ENCODE peak calls at places on chromosome 10, in nine cellular contexts. I, S, A, R, W, N, Z, U and X are unnamed samples.

GRCh38 chr10:116470768-116471415 is 43.2 kb downstream of the PNLIPRP3 start:
- DNase-seq in I (peak), S (peak), A (peak), R (peak), W (no peak), N (no peak), Z (peak), U (peak), X (peak)

GRCh38 chr10:5560142-5560843 is 35.5 kb downstream of the CALML3 start:
- DNase-seq in I (no peak), S (peak), A (no peak), R (no peak), W (no peak), N (no peak), Z (no peak), U (no peak), X (no peak)

GRCh38 chr10:26516540-26517101 is 78.5 kb downstream of the APBB1IP start:
- DNase-seq in I (no peak), S (no peak), A (no peak), R (peak), W (no peak), N (no peak), Z (peak), U (no peak), X (no peak)

GRCh38 chr10:5293691-5294550 is 70.8 kb upstream of the UCN3 start:
- DNase-seq in I (peak), S (peak), A (peak), R (peak), W (no peak), N (no peak), Z (peak), U (peak), X (peak)

GRCh38 chr10:77771450-77771849 is 133.8 kb upstream of the KCNMA1 start:
- DNase-seq in I (no peak), S (no peak), A (no peak), R (no peak), W (no peak), N (no peak), Z (no peak), U (no peak), X (no peak)

GRCh38 chr10:24415455-24416169 is 206.7 kb downstream of the KIAA1217 start:
- DNase-seq in I (peak), S (no peak), A (no peak), R (peak), W (peak), N (no peak), Z (no peak), U (peak), X (peak)

GRCh38 chr10:117353700-117354099 is 21.5 kb downstream of the PDZD8 start:
- DNase-seq in I (no peak), S (no peak), A (no peak), R (no peak), W (no peak), N (no peak), Z (no peak), U (no peak), X (no peak)

GRCh38 chr10:22997102-22997501 is 69.2 kb downstream of the ARMC3 start:
- DNase-seq in I (peak), S (peak), A (no peak), R (no peak), W (peak), N (no peak), Z (peak), U (peak), X (no peak)

GRCh38 chr10:21572578-21572977 is 38.5 kb downstream of the MLLT10 start:
- DNase-seq in I (no peak), S (peak), A (no peak), R (no peak), W (peak), N (no peak), Z (no peak), U (no peak), X (no peak)

GRCh38 chr10:27474741-27475140 is 29.4 kb upstream of the RAB18 start:
- DNase-seq in I (peak), S (no peak), A (no peak), R (no peak), W (no peak), N (no peak), Z (no peak), U (no peak), X (no peak)

GRCh38 chr10:13158401-13158800 is 3.0 kb upstream of the MCM10 start:
- DNase-seq in I (no peak), S (no peak), A (no peak), R (no peak), W (no peak), N (no peak), Z (no peak), U (peak), X (no peak)

GRCh38 chr10:87818505-87819273 is 663 bp upstream of the ATAD1 start:
- DNase-seq in I (peak), S (peak), A (no peak), R (peak), W (peak), N (no peak), Z (peak), U (peak), X (peak)

GRCh38 chr10:95430231-95430951 is 130.8 kb downstream of the SORBS1 start:
- DNase-seq in I (peak), S (peak), A (peak), R (peak), W (peak), N (no peak), Z (peak), U (peak), X (peak)

GRCh38 chr10:132048294-132048667 is 17.5 kb upstream of the JAKMIP3 start:
- DNase-seq in I (no peak), S (no peak), A (peak), R (no peak), W (no peak), N (no peak), Z (no peak), U (no peak), X (no peak)

GRCh38 chr10:94403823-94404228 is 1.5 kb downstream of the TBC1D12 start:
- DNase-seq in I (peak), S (no peak), A (no peak), R (no peak), W (peak), N (no peak), Z (no peak), U (no peak), X (no peak)

GRCh38 chr10:91389636-91390512 is 20.3 kb upstream of the HECTD2 start:
- DNase-seq in I (peak), S (peak), A (peak), R (peak), W (peak), N (no peak), Z (peak), U (no peak), X (peak)

GRCh38 chr10:110501142-110501937 is 3.6 kb downstream of the DUSP5 start:
- DNase-seq in I (peak), S (peak), A (peak), R (peak), W (peak), N (no peak), Z (peak), U (peak), X (peak)

GRCh38 chr10:77029684-77030407 is 607.8 kb downstream of the KCNMA1 start:
- DNase-seq in I (no peak), S (no peak), A (no peak), R (no peak), W (peak), N (no peak), Z (no peak), U (no peak), X (no peak)

DNA sequence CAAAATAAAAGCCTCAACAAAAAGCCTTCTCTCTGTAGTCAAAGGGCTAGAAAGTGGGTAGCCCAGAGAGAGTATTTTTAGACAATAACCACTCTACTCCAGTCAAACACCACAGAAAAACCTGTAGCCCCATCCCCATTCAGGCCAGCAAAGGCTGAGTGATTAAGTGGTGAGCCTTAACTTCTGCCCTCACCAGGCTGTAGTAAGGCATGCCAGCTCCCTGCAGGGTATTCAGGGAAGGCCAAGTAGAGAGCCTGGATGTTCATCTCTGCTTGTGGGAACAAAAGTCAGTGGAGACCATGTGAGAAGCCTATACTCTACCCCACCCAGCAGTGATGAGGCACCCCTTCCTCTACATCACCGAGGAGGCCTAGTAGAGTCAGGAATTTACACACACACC is 51.2 kb downstream of the HIF1AN start:
- DNase-seq in I (no peak), S (no peak), A (no peak), R (no peak), W (no peak), N (no peak), Z (no peak), U (no peak), X (no peak)
- TF ChIP-seq EZH2 in I (no peak), S (no peak), A (no peak), R (no peak), W (no peak), N (no peak), Z (no peak), U (no peak), X (no peak)

GRCh38 chr10:97320480-97321031 is 1.5 kb downstream of the FRAT1 start:
- DNase-seq in I (no peak), S (no peak), A (no peak), R (no peak), W (no peak), N (no peak), Z (peak), U (no peak), X (no peak)

GRCh38 chr10:97318772-97319651 is at the start of gene FRAT1:
- DNase-seq in I (peak), S (peak), A (peak), R (peak), W (peak), N (peak), Z (peak), U (peak), X (peak)

GRCh38 chr10:97319671-97320479 is 804 bp downstream of the FRAT1 start:
- DNase-seq in I (peak), S (no peak), A (peak), R (peak), W (no peak), N (no peak), Z (peak), U (peak), X (peak)

GRCh38 chr10:97321807-97322195 is 2.7 kb downstream of the FRAT1 start:
- DNase-seq in I (no peak), S (no peak), A (no peak), R (no peak), W (no peak), N (no peak), Z (peak), U (no peak), X (no peak)

GRCh38 chr10:97321032-97321806 is 2.1 kb downstream of the FRAT1 start:
- DNase-seq in I (no peak), S (no peak), A (no peak), R (peak), W (no peak), N (no peak), Z (peak), U (no peak), X (no peak)
- TF ChIP-seq EZH2 in I (no peak), S (no peak), A (no peak), R (no peak), W (no peak), N (no peak), Z (no peak), U (no peak), X (no peak)

GRCh38 chr10:100744136-100744979 is 1.0 kb upstream of the PAX2 start:
- DNase-seq in I (no peak), S (no peak), A (no peak), R (no peak), W (no peak), N (no peak), Z (peak), U (no peak), X (no peak)
- TF ChIP-seq EZH2 in I (peak), S (no peak), A (peak), R (peak), W (peak), N (no peak), Z (peak), U (no peak), X (peak)

GRCh38 chr10:128067691-128068397 is 58.4 kb downstream of the MKI67 start:
- DNase-seq in I (no peak), S (no peak), A (no peak), R (no peak), W (no peak), N (no peak), Z (no peak), U (no peak), X (no peak)

GRCh38 chr10:128068398-128069285 is 57.6 kb downstream of the MKI67 start:
- DNase-seq in I (no peak), S (no peak), A (no peak), R (no peak), W (no peak), N (no peak), Z (no peak), U (no peak), X (no peak)

GRCh38 chr10:128070161-128070560 is 56.1 kb downstream of the MKI67 start:
- DNase-seq in I (no peak), S (no peak), A (no peak), R (no peak), W (no peak), N (no peak), Z (no peak), U (no peak), X (no peak)

GRCh38 chr10:128070721-128071416 is 55.4 kb downstream of the MKI67 start:
- DNase-seq in I (no peak), S (no peak), A (no peak), R (no peak), W (no peak), N (no peak), Z (no peak), U (no peak), X (no peak)

GRCh38 chr10:128069351-128070051 is 56.7 kb downstream of the MKI67 start:
- DNase-seq in I (peak), S (peak), A (peak), R (peak), W (peak), N (no peak), Z (peak), U (peak), X (peak)
- TF ChIP-seq EZH2 in I (no peak), S (no peak), A (no peak), R (no peak), W (no peak), N (no peak), Z (no peak), U (no peak), X (no peak)

DNA sequence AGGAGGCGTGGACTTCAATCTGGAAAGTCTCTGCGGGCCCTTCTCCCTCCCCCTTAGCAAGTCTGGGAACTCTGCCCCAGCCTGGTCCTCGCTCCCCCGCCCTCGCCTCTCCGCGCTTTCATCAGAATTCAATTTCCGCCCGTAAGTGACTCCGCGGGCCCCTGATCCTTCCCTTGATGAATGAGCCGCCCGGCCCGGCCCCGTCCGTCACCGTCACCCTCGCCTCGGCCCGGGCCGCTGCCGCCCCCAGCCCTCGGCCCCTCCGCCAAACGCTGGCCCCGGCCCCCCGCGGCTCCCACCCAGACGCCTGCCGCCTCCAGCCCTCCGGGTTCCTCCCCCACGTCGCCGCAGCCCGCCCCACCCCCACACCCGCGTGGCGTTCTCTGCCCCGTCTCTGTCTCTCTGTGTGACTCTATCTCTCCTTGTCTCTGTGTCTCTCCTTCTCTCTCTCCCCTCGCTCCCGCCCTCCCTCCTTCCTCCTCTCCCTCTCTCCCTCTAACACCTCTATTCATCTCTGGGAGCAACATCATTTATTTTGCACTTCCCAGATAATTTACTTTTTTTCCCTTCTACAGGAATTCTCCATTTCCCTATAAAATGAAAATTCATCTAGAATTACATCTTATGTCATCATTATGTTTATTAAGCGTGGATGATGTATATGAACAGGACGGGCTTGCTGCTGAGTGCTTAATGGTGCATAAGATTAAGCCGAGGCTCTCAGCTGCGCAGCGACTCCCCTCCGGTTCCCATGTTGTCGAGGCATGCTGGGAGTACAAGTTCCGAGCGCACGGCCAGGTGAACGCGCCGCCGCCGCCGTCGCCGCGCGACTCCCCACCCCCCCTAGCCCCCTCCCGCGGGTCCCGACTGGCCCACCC is 91.2 kb upstream of the PAX2 start:
- DNase-seq in I (no peak), S (no peak), A (no peak), R (peak), W (peak), N (no peak), Z (peak), U (no peak), X (no peak)
- TF ChIP-seq EZH2 in I (no peak), S (no peak), A (no peak), R (peak), W (peak), N (no peak), Z (peak), U (no peak), X (no peak)

DNA sequence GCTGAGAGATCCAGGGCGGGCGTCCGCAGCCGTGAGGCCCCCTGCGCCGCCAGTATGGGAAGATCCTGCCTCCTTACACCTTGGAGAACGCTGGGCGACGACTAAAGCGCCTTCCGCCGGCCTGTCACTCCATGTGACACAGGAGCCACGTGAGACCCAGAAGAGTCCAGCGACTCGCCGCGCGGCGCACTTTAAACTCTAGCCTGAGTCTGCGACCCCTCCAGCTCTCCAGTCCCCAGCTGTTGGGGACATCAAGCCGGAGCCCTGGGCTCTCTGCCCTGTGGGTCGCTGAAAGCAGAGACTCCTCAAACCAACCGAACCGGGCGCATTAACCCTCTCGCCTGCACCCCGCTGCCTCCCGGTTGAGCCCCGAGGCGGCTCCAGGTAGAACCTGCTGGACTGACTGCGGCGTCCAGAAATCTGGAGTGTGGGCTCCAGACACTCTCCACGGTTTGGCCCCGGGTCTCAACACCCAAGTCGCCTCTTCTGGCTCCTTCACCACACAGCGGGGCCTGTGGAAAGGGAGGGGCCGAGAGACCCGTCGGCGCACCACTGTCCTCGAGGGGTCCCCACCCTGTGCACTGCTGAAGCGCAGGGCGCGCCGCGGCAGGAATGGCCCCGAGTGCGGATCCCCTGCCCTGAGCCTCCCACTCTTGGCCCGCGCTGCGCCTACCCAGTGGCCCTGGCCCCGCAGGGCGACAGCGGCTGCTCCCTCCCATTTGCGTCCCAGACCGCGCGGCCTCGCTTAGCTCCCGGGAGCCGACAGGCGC is 1.8 kb upstream of the SFMBT2 start:
- DNase-seq in I (no peak), S (no peak), A (no peak), R (peak), W (no peak), N (no peak), Z (peak), U (no peak), X (no peak)
- TF ChIP-seq EZH2 in I (peak), S (no peak), A (no peak), R (no peak), W (peak), N (no peak), Z (peak), U (no peak), X (no peak)

DNA sequence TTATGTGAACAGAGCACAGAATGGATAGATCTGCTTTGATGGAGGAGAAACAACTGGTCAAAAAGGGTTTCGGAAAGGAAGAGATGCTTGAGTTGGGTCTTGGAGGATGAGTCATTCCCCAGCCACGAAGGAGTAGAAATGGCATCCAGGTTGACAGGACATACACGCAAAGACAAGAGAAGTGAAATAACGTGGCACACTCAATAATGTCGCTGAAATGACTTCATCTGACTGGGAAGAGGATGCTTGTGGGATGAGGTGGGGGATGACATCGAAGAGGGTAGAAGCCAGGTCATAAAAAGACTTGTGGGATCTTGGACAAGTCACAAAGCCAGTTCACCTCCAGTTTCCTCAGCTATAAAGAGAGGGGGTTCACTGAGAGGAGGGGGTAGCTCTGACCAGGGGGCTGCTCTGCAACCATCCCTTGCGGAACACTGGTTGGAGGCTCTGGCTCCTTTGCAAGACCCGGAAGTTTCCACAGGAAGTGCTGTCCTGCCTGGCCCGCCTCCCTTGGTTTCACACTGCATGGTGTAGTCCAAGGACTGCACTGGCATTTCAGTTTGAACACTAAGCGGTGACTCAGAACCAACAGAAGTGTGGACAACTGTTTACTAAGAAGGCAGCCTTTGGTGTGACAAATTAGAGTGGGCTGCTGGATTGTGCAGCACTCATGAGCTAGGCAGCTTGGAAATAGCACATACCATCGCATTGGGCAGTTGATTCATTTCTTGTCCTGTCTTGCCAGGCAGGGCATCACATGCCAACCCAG is 189.9 kb upstream of the ADO start:
- DNase-seq in I (peak), S (no peak), A (no peak), R (no peak), W (peak), N (no peak), Z (no peak), U (no peak), X (peak)
- TF ChIP-seq EZH2 in I (no peak), S (no peak), A (no peak), R (no peak), W (no peak), N (no peak), Z (no peak), U (no peak), X (no peak)